ENCODE peak calls at places on chromosome 5, in five cellular contexts. K is GM23248, N is mesendoderm, S is lung, U is heart left ventricle. O is an unnamed sample.

GRCh38 chr5:170151105-170151831 is 45.6 kb downstream of the FOXI1 start:
- DNase-seq in K (peak), N (peak), S (peak), U (peak), O (peak)

GRCh38 chr5:10779592-10779991 is 18.6 kb upstream of the DAP start:
- DNase-seq in K (no peak), N (no peak), S (no peak), U (no peak), O (no peak)

GRCh38 chr5:59819806-59820205 is 73.7 kb downstream of the PDE4D start:
- DNase-seq in K (no peak), N (no peak), S (no peak), U (no peak), O (no peak)

GRCh38 chr5:75668988-75669760 is 48.1 kb downstream of the POC5 start:
- DNase-seq in K (no peak), N (peak), S (peak), U (peak), O (no peak)

GRCh38 chr5:131316822-131317221 is 53.0 kb downstream of the CDC42SE2 start:
- DNase-seq in K (no peak), N (no peak), S (no peak), U (no peak), O (no peak)

GRCh38 chr5:105968961-105969360 is 1701.8 kb downstream of the EFNA5 start:
- DNase-seq in K (peak), N (no peak), S (no peak), U (no peak), O (no peak)

GRCh38 chr5:95800553-95800952 is 22.0 kb downstream of the GLRX start:
- DNase-seq in K (no peak), N (no peak), S (no peak), U (no peak), O (no peak)

GRCh38 chr5:145574889-145575573 is 260.1 kb downstream of the PRELID2 start:
- DNase-seq in K (no peak), N (no peak), S (no peak), U (no peak), O (no peak)

GRCh38 chr5:176387384-176387925 is 943 bp downstream of the NOP16 start:
- DNase-seq in K (peak), N (peak), S (no peak), U (no peak), O (no peak)

GRCh38 chr5:72597456-72597948 is 90.3 kb upstream of the ZNF366 start:
- DNase-seq in K (peak), N (peak), S (no peak), U (no peak), O (no peak)

GRCh38 chr5:124596595-124597388 is 149.6 kb downstream of the ZNF608 start:
- DNase-seq in K (peak), N (peak), S (no peak), U (no peak), O (peak)

GRCh38 chr5:102388235-102388634 is 92.2 kb upstream of the SLCO4C1 start:
- DNase-seq in K (no peak), N (peak), S (no peak), U (no peak), O (no peak)

GRCh38 chr5:57566914-57567313 is 84.3 kb upstream of the ACTBL2 start:
- DNase-seq in K (peak), N (peak), S (no peak), U (no peak), O (peak)

GRCh38 chr5:178454308-178454707 is 135.9 kb downstream of the COL23A1 start:
- DNase-seq in K (no peak), N (peak), S (no peak), U (no peak), O (no peak)

GRCh38 chr5:54098267-54098666 is 212.1 kb downstream of the ARL15 start:
- DNase-seq in K (no peak), N (no peak), S (no peak), U (no peak), O (no peak)

GRCh38 chr5:157965040-157965439 is 106.1 kb upstream of the CLINT1 start:
- DNase-seq in K (no peak), N (peak), S (no peak), U (no peak), O (no peak)

GRCh38 chr5:142263346-142263745 is 61.5 kb downstream of the SPRY4 start:
- DNase-seq in K (no peak), N (no peak), S (no peak), U (no peak), O (no peak)

GRCh38 chr5:153267506-153267905 is 223.0 kb upstream of the GRIA1 start:
- DNase-seq in K (no peak), N (no peak), S (no peak), U (no peak), O (no peak)

GRCh38 chr5:171640396-171640981 is 145.1 kb upstream of the SMIM23 start:
- DNase-seq in K (no peak), N (no peak), S (no peak), U (peak), O (no peak)

GRCh38 chr5:5983261-5983660 is 395.1 kb downstream of the MED10 start:
- DNase-seq in K (no peak), N (no peak), S (no peak), U (no peak), O (no peak)

GRCh38 chr5:127340606-127341005 is 50.0 kb downstream of the MEGF10 start:
- DNase-seq in K (no peak), N (no peak), S (no peak), U (no peak), O (no peak)

GRCh38 chr5:91164424-91164823 is 218.7 kb downstream of the ARRDC3 start:
- DNase-seq in K (no peak), N (no peak), S (no peak), U (no peak), O (no peak)

GRCh38 chr5:43063731-43064171 is 23.6 kb upstream of the ANXA2R start:
- DNase-seq in K (peak), N (peak), S (no peak), U (no peak), O (no peak)

GRCh38 chr5:134555889-134556311 is 30.4 kb downstream of the JADE2 start:
- DNase-seq in K (peak), N (peak), S (peak), U (no peak), O (no peak)

GRCh38 chr5:106423109-106423897 is 1247.4 kb downstream of the EFNA5 start:
- DNase-seq in K (no peak), N (no peak), S (no peak), U (no peak), O (no peak)

GRCh38 chr5:143040622-143041021 is 270.4 kb downstream of the ARHGAP26 start:
- DNase-seq in K (no peak), N (no peak), S (no peak), U (no peak), O (no peak)

GRCh38 chr5:12214631-12215030 is 310.4 kb upstream of the CTNND2 start:
- DNase-seq in K (no peak), N (no peak), S (no peak), U (no peak), O (no peak)

GRCh38 chr5:82821978-82822927 is 254.9 kb downstream of the TMEM167A start:
- DNase-seq in K (peak), N (peak), S (no peak), U (no peak), O (no peak)

GRCh38 chr5:670396-671270 is 22.5 kb downstream of the TPPP start:
- DNase-seq in K (no peak), N (no peak), S (no peak), U (peak), O (no peak)

GRCh38 chr5:81749562-81750307 is 1.2 kb downstream of the SSBP2 start:
- DNase-seq in K (peak), N (peak), S (peak), U (peak), O (no peak)

GRCh38 chr5:33260098-33260497 is 180.7 kb upstream of the TARS1 start:
- DNase-seq in K (peak), N (no peak), S (no peak), U (no peak), O (no peak)

GRCh38 chr5:38925154-38925925 is 79.5 kb downstream of the OSMR start:
- DNase-seq in K (peak), N (peak), S (no peak), U (no peak), O (no peak)

GRCh38 chr5:84382363-84383295 is 2.1 kb downstream of the EDIL3 start:
- DNase-seq in K (peak), N (peak), S (no peak), U (peak), O (no peak)
- H3K4me3 ChIP-seq in K (peak), N (peak), S (peak), U (peak), O (peak)

GRCh38 chr5:40842351-40842750 is 1.2 kb downstream of the CARD6 start:
- DNase-seq in K (peak), N (no peak), S (no peak), U (no peak), O (no peak)
- H3K4me3 ChIP-seq in K (peak), N (no peak), S (no peak), U (peak), O (peak)

DNA sequence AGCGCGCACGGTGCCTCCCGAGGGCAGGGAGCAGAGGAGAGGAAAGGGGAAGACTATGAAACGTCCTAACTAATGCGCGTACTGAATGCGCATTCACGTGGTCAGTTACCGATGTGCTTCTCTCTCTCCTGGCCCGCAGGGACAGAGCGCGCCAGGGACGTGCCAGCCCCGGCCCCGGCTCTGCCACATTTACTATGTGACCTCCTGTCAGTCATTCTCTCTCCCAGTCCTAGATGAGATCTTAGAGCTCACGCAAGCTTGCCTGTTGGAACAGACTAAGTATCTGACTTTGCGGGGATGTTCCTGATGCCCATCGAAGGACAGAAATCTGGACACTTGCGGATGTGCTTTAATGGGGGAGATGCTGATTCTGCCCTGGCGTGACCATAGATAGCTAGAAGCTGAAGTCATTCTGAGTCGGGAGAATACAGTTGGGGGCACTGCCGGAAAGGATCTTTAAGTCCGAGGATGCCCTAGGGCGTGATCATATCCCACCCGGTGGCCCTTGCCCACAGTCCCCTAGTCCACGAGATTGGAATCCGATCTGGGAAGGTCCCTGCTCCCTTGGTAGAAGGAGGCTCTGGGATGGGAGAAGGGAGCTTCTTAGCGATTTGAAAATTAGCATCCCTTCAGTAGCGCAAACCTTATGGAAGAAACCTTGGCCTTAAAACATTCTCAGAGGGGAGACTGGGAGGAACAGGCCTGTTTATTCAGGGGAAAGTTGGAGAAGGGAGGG is 5.8 kb upstream of the EBF1 start:
- DNase-seq in K (no peak), N (peak), S (no peak), U (no peak), O (no peak)
- H3K4me3 ChIP-seq in K (no peak), N (no peak), S (no peak), U (no peak), O (no peak)

GRCh38 chr5:35228304-35228703 is 2.0 kb downstream of the PRLR start:
- DNase-seq in K (no peak), N (peak), S (no peak), U (no peak), O (no peak)

GRCh38 chr5:35232124-35232523 is 1.8 kb upstream of the PRLR start:
- DNase-seq in K (no peak), N (no peak), S (no peak), U (no peak), O (no peak)

GRCh38 chr5:35233121-35233520 is 2.8 kb upstream of the PRLR start:
- DNase-seq in K (no peak), N (no peak), S (no peak), U (no peak), O (no peak)

GRCh38 chr5:35230043-35230611 is at the start of gene PRLR:
- DNase-seq in K (peak), N (peak), S (no peak), U (peak), O (peak)

DNA sequence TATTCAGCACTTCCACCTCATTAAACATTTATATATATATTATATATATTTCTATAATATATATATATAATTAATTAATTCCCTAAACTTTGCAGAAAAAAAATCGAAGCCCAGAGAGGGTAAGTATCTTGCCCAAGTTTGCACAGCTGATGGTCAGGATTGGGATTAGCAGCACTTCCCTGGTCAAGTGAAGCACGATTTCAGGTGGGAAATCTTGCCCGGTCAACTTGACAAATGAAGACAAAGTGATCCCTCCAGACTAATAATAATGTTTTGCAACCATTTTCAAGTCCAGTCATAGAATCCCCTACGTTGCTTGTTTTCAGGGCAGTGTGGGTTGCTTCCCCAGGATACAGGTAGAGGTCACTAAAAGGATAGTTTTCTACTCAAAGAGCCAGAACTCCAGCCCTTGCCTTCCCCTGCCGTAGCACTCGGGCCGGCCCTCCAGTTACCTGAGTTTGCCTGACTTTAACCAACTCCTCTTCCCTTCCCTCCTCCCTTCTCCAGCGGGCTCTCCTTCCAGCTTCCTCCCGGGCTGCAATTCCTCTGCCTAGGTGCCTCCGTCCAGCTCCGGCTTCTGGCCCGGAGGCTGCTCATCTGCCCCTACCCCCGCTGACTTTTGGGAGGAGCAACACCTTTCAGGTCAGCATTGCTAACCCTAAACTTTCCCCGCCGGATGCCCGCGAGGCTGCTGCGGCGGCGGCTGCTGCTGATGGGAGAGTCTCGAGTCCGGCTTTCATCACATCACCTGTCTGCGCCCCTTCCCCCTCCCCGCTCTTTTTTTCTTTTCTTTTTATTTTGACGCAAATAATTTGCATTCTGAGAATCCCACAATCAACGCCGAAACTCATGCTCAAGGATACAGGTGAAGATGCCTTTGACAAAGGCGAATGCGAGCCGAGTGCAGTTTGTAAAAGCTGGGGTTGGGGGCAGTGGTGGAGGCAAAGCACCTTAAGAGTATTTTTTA is 928 bp downstream of the PRLR start:
- DNase-seq in K (peak), N (peak), S (peak), U (no peak), O (no peak)
- H3K4me3 ChIP-seq in K (peak), N (peak), S (peak), U (peak), O (peak)

O was measured in epithelial cell of proximal tubule.